ENCODE peak calls at places on chromosomes 3 and 15, in four cellular contexts. Y is DND-41, S is right cardiac atrium, X is uterus. L is an unnamed sample.

GRCh38 chr3:5032844-5033243 is 53.6 kb downstream of the BHLHE40 start:
- DNase-seq in Y (no peak), S (no peak), X (no peak), L (no peak)

GRCh38 chr3:115581347-115582135 is 41.8 kb upstream of the GAP43 start:
- DNase-seq in Y (no peak), S (no peak), X (no peak), L (no peak)

GRCh38 chr3:71397046-71397445 is 186.5 kb downstream of the FOXP1 start:
- DNase-seq in Y (no peak), S (no peak), X (no peak), L (no peak)

GRCh38 chr15:67762610-67763368 is 62.5 kb upstream of the SKOR1 start:
- DNase-seq in Y (peak; percentile 33), S (no peak), X (no peak), L (no peak)

GRCh38 chr3:151969026-151969658 is 95.7 kb downstream of the SUCNR1 start:
- DNase-seq in Y (no peak), S (no peak), X (no peak), L (no peak)

GRCh38 chr3:129045675-129046036 is 14.9 kb upstream of the GP9 start:
- DNase-seq in Y (no peak), S (peak; percentile 83), X (no peak), L (no peak)

GRCh38 chr15:23422099-23422945 is 24.7 kb downstream of the GOLGA6L2 start:
- DNase-seq in Y (no peak), S (no peak), X (no peak), L (no peak)

GRCh38 chr15:78396976-78397375 is 41.0 kb upstream of the IREB2 start:
- DNase-seq in Y (no peak), S (peak; percentile 82), X (no peak), L (no peak)

GRCh38 chr3:108513961-108514360 is 3.6 kb upstream of the MYH15 start:
- DNase-seq in Y (no peak), S (no peak), X (no peak), L (no peak)

GRCh38 chr3:73530030-73530411 is 94.7 kb downstream of the PDZRN3 start:
- DNase-seq in Y (no peak), S (no peak), X (no peak), L (no peak)

GRCh38 chr15:31579976-31580375 is 253.3 kb downstream of the KLF13 start:
- DNase-seq in Y (no peak), S (no peak), X (no peak), L (no peak)

GRCh38 chr15:40766194-40766830 is 2.4 kb downstream of the GCHFR start:
- DNase-seq in Y (no peak), S (no peak), X (no peak), L (no peak)

GRCh38 chr3:145915787-145916186 is 245.2 kb downstream of the PLOD2 start:
- DNase-seq in Y (no peak), S (no peak), X (no peak), L (no peak)

GRCh38 chr15:52862657-52863056 is 72.5 kb upstream of the ONECUT1 start:
- DNase-seq in Y (no peak), S (no peak), X (no peak), L (no peak)

GRCh38 chr15:25572201-25572600 is 133.4 kb upstream of the UBE3A start:
- DNase-seq in Y (no peak), S (no peak), X (no peak), L (no peak)

GRCh38 chr3:168467085-168467714 is 371.5 kb upstream of the GOLIM4 start:
- DNase-seq in Y (no peak), S (no peak), X (no peak), L (no peak)

GRCh38 chr3:101695779-101696372 is 9.4 kb upstream of the RPL24 start:
- DNase-seq in Y (peak; percentile 53), S (no peak), X (no peak), L (no peak)

GRCh38 chr3:54870423-54870822 is 57.4 kb downstream of the LRTM1 start:
- DNase-seq in Y (no peak), S (no peak), X (no peak), L (no peak)

GRCh38 chr3:160973067-160973466 is 132.1 kb downstream of the B3GALNT1 start:
- DNase-seq in Y (no peak), S (no peak), X (no peak), L (no peak)

GRCh38 chr3:98650966-98651765 is 57.8 kb upstream of the CPOX start:
- DNase-seq in Y (peak; percentile 74), S (no peak), X (no peak), L (no peak)

GRCh38 chr3:116946376-116946775 is 236.8 kb downstream of the TUSC7 start:
- DNase-seq in Y (no peak), S (no peak), X (no peak), L (no peak)

GRCh38 chr3:116947148-116947547 is 237.6 kb downstream of the TUSC7 start:
- DNase-seq in Y (no peak), S (no peak), X (no peak), L (no peak)

GRCh38 chr3:116947809-116948208 is 238.2 kb downstream of the TUSC7 start:
- DNase-seq in Y (no peak), S (no peak), X (no peak), L (no peak)

GRCh38 chr3:116951610-116952009 is 242.0 kb downstream of the TUSC7 start:
- DNase-seq in Y (no peak), S (no peak), X (no peak), L (no peak)

DNA sequence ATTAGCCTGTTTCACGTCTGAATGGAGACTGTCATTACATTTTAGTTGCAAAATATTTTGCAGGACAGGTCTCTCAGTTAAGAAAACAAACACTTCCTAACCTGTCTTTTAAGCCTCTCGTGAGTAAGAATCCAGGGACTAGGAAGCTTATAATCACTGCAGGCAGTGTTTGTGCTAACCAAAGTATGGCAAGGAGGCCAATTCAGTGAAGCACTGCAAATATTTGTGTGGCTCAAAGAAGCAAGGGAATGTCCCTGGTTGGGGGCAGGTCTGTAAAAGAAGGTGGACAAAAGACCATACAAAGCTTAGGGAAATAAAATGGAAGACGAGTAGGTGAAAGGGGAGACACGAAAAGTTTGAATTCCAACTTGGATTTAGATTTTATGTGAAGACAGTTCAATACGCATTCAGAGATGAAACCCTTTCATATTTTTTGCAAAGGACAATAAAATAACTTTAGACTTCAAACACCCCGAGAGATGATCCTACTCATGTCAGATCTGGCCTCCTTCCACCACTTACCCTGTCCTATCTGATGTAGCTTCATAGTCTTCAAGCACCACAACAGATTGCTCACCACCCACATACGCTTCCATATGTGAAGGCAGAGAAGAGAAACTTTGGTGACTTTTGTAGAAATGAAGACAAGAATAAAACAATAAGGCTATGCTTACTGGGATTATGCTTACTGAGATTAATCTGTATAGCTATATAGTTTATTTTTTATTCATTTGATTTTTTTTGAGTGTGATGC is 240.9 kb downstream of the TUSC7 start:
- DNase-seq in Y (no peak), S (no peak), X (no peak), L (no peak)
- H3K4me3 ChIP-seq in Y (no peak overlapping the region), S (no peak overlapping the region), X (no peak overlapping the region), L (no peak overlapping the region)

DNA sequence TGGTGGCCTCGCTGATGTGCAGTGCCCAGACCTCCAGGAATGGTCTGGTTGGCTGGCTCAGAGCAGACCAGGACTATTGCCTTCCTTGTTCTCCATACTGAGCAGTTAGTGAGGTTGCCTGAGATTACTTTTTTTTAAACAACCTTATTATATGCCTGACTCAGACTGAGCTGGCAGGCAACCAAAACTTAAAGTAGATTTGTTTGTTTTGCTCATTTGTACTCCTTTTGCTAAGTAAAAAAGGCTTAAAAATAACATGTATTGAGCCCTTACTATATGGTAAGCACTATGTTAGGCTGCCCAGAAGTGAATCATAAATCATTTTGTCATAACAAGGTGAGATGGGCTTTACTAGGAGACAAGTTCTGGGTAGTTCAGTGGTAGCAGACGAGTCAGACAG is 92.4 kb downstream of the GHSR start:
- DNase-seq in Y (no peak), S (no peak), X (no peak), L (no peak)
- H3K4me1 ChIP-seq in Y (no peaks in the 10 kb centered on the region), S (peaks cover 5% of the 10 kb centered on the region), X (no peaks in the 10 kb centered on the region), L (no peaks in the 10 kb centered on the region)

GRCh38 chr15:28107111-28107893 is 8.2 kb upstream of the OCA2 start:
- DNase-seq in Y (no peak), S (peak; percentile 62), X (no peak), L (peak; percentile 30)

GRCh38 chr15:28106294-28107110 is 7.4 kb upstream of the OCA2 start:
- DNase-seq in Y (no peak), S (peak; percentile 62), X (no peak), L (peak; percentile 30)

GRCh38 chr15:28105793-28106192 is 6.7 kb upstream of the OCA2 start:
- DNase-seq in Y (no peak), S (no peak), X (no peak), L (no peak)

GRCh38 chr15:28109626-28110415 is 10.7 kb upstream of the OCA2 start:
- DNase-seq in Y (no peak), S (no peak), X (no peak), L (no peak)

GRCh38 chr15:28107894-28108255 is 8.8 kb upstream of the OCA2 start:
- DNase-seq in Y (no peak), S (no peak), X (no peak), L (no peak)
- H3K4me3 ChIP-seq in Y (no peak overlapping the region), S (peak overlapping the region; percentile 52), X (no peak overlapping the region), L (peak overlapping the region; percentile 10)

DNA sequence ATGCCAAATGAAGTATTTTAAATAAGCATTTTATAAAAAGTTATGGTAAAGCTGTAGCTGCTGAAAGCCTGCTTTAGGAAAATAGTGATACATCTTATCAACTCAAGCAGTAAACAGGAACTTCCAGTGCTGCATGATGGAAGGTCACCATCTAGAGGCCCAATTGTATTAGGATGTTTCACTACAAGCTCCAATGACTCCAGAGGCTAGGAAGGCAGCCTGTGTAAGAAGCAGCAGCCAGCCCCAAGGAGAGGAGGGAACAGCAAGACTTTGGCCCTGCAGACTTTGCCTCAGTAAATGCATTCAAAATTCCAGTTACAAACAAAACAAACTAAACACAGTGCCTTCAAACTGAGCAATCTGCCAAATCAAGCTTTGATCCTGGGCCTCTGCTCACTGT is 32.1 kb downstream of the ILDR1 start:
- DNase-seq in Y (no peak), S (peak; percentile 50), X (no peak), L (no peak)
- H3K4me1 ChIP-seq in Y (no peaks in the 10 kb centered on the region), S (no peaks in the 10 kb centered on the region), X (no peaks in the 10 kb centered on the region), L (no peaks in the 10 kb centered on the region)

DNA sequence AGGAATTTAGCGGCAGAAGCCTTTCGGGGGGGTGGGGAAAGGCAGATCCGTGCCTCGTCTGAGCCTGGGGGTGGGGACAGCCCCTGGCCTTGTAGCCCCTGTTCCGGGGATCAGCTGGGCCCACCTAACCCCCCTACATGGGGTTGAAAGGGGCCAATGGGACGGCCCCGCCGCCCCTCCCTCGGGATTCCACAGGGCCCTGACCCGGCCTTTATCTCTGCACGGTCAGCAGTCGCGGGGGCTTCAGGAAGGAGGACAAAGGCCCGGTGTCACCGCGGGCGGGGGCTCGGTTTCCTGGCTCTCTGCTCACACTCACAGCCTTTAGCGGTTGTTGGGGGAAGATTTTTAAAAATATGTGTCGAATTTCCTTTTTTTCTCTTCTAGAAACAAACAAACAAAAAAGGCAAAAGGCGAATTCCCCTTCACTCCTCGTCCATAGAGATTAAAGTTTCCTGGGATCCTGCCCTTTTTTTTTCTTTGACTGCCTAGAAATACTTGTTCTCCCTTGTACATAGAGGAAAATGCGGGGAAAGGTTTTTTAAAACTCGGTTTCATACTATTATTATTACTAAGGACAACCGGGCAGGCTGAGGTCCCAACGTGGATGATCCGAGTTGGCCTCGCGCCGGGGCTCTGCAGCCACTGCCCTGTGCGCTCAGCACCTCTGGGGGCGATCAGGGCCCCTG is 7.9 kb downstream of the FOXL2 start:
- DNase-seq in Y (no peak), S (no peak), X (no peak), L (no peak)
- H3K4me3 ChIP-seq in Y (no peak overlapping the region), S (no peak overlapping the region), X (no peak overlapping the region), L (no peak overlapping the region)